ENCODE peak calls at places on chromosomes 7 and 10, in eight cellular contexts. F is colonic mucosa, Q is mesendoderm, M is trophoblast cell, G is HCT116, I is mammary epithelial cell, N is MM.1S, B is endodermal cell. R is an unnamed sample. For H3K4me1, the result is how much of the 10 kb centered on the place peaks cover.

GRCh38 chr10:4501306-4501705 is 324.7 kb upstream of the AKR1E2 start:
- DNase-seq in B (no peak), G (no peak), F (no peak), I (no peak), Q (no peak), M (no peak), N (no peak), R (no peak)

GRCh38 chr7:16586081-16586874 is 59.3 kb downstream of the ANKMY2 start:
- DNase-seq in Q (no peak), F (no peak), N (no peak), M (no peak), B (no peak), G (no peak), I (no peak), R (no peak)

GRCh38 chr7:82859106-82859850 is 303.4 kb downstream of the PCLO start:
- DNase-seq in F (no peak), B (no peak), I (peak), N (peak), G (no peak), Q (peak), M (no peak), R (peak)

GRCh38 chr10:86071758-86072157 is 294.8 kb downstream of the GRID1 start:
- DNase-seq in B (peak), Q (no peak), I (no peak), G (no peak), N (no peak), F (no peak), M (no peak), R (no peak)

GRCh38 chr7:8434290-8435002 is 1.0 kb downstream of the NXPH1 start:
- DNase-seq in B (peak), M (no peak), G (no peak), I (no peak), Q (peak), N (no peak), F (no peak), R (no peak)

GRCh38 chr7:87506243-87507180 is 31.0 kb upstream of the ABCB4 start:
- DNase-seq in M (no peak), N (peak), I (peak), B (no peak), G (peak), Q (no peak), F (no peak), R (peak)

GRCh38 chr10:10902951-10903350 is 114.7 kb upstream of the CELF2 start:
- DNase-seq in G (no peak), B (no peak), I (no peak), Q (no peak), F (no peak), N (no peak), M (no peak), R (no peak)

GRCh38 chr7:22576941-22577927 is 77.2 kb upstream of the STEAP1B start:
- DNase-seq in M (peak), G (no peak), N (no peak), I (peak), F (peak), B (no peak), Q (no peak), R (peak)

GRCh38 chr10:15245530-15245929 is 77.0 kb upstream of the NMT2 start:
- DNase-seq in B (peak), N (no peak), I (no peak), Q (peak), F (no peak), G (peak), M (no peak), R (no peak)

GRCh38 chr7:144824360-144824759 is 11.5 kb downstream of the TPK1 start:
- DNase-seq in F (no peak), Q (no peak), G (no peak), M (no peak), N (no peak), B (no peak), I (peak), R (peak)

GRCh38 chr7:16916111-16916639 is 34.4 kb upstream of the AGR3 start:
- DNase-seq in G (no peak), Q (peak), B (no peak), N (no peak), F (no peak), M (peak), I (peak), R (peak)

GRCh38 chr7:7948233-7948632 is 20.4 kb upstream of the GLCCI1 start:
- DNase-seq in I (no peak), M (no peak), Q (no peak), G (no peak), N (no peak), B (no peak), F (no peak), R (no peak)

GRCh38 chr10:36608251-36608650 is 517.1 kb upstream of the ANKRD30A start:
- DNase-seq in F (no peak), Q (no peak), G (no peak), I (no peak), N (no peak), B (no peak), M (no peak), R (peak)

GRCh38 chr10:122267849-122268737 is 3.0 kb upstream of the BTBD16 start:
- DNase-seq in I (peak), B (peak), F (peak), N (peak), G (peak), Q (peak), M (peak), R (no peak)

GRCh38 chr7:1237704-1238255 is 5.1 kb downstream of the UNCX start:
- DNase-seq in I (no peak), N (no peak), G (no peak), M (no peak), F (no peak), B (peak), Q (no peak), R (no peak)

GRCh38 chr10:124296121-124296812 is 122.5 kb downstream of the OAT start:
- DNase-seq in I (peak), G (no peak), F (no peak), Q (peak), M (no peak), B (peak), N (no peak), R (peak)

GRCh38 chr7:22116451-22117027 is 170.8 kb upstream of the CDCA7L start:
- DNase-seq in Q (peak), N (no peak), B (peak), M (no peak), G (no peak), I (no peak), F (no peak), R (peak)

GRCh38 chr7:150388709-150389531 is 9.8 kb downstream of the ZNF775 start:
- DNase-seq in B (peak), M (no peak), N (no peak), F (peak), I (no peak), Q (peak), G (no peak), R (peak)

GRCh38 chr10:87843714-87844113 is 19.6 kb downstream of the KLLN start:
- DNase-seq in G (no peak), N (no peak), I (no peak), Q (no peak), B (no peak), M (no peak), F (no peak), R (peak)

GRCh38 chr7:94375713-94376112 is 19.0 kb upstream of the COL1A2 start:
- DNase-seq in B (peak), M (no peak), N (no peak), G (no peak), F (no peak), Q (peak), I (peak), R (peak)

GRCh38 chr10:88657901-88658300 is 6.3 kb upstream of the LIPF start:
- DNase-seq in B (no peak), Q (no peak), F (no peak), N (no peak), G (no peak), M (peak), I (peak), R (peak)

GRCh38 chr7:77270081-77270480 is 70.5 kb upstream of the FGL2 start:
- DNase-seq in I (no peak), M (no peak), B (no peak), N (no peak), G (no peak), F (no peak), Q (no peak), R (peak)

GRCh38 chr7:89002942-89003618 is 207.5 kb upstream of the TEX47 start:
- DNase-seq in N (peak), B (no peak), G (no peak), F (no peak), M (no peak), Q (no peak), I (no peak), R (no peak)

DNA sequence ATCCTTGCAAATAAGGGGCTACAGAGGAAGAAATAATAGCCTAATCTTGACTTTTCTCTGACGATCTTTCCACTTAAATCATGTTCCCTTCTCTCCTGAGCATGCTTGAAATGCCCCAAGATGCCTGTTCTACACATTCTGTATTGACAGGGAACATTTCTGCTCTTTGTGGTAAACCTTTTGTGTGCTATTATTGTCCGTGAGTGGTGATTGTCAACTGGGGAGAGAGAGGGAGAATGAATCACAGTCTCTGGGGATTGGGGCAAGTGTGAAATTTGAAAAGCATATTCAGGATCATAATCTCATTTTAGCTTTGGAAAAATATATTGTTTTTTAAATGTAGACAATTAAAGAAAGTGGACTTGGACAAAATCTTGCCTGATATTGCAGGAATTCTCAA is 20.6 kb downstream of the UBTD1 start:
- DNase-seq in N (no peak), G (no peak), M (no peak), I (no peak), F (no peak), Q (no peak), B (no peak), R (peak)
- H3K4me1 ChIP-seq in N (under half), G (under half), M (under half), I (under half), F (under half), Q (under half), B (under half), R (under half)

GRCh38 chr7:2313450-2314208 is 612 bp downstream of the SNX8 start:
- DNase-seq in I (peak), M (no peak), G (no peak), F (peak), B (no peak), N (no peak), Q (peak), R (no peak)
- H3K27ac ChIP-seq in I (no peak), M (no peak), G (peak), F (peak), B (peak), N (no peak), Q (no peak), R (peak)

GRCh38 chr7:84638339-84638697 is 443.7 kb upstream of the SEMA3A start:
- DNase-seq in N (no peak), F (no peak), M (no peak), B (no peak), I (no peak), G (no peak), Q (no peak), R (no peak)
- H3K9ac ChIP-seq in N (no peak), F (no peak), M (no peak), B (peak), I (no peak), G (no peak), Q (no peak), R (no peak)

GRCh38 chr10:5587151-5588079 is 62.7 kb downstream of the CALML3 start:
- DNase-seq in Q (no peak), M (no peak), N (no peak), I (no peak), G (no peak), B (no peak), F (no peak), R (no peak)
- H3K4me1 ChIP-seq in Q (under half), M (half or more), N (under half), I (under half), G (under half), B (under half), F (under half), R (under half)

GRCh38 chr7:156903232-156903909 is 10.4 kb upstream of the LMBR1 start:
- DNase-seq in M (no peak), G (peak), N (no peak), Q (no peak), F (no peak), B (no peak), I (peak), R (peak)
- H3K27ac ChIP-seq in M (no peak), G (peak), N (no peak), Q (no peak), F (no peak), B (no peak), I (no peak), R (no peak)

DNA sequence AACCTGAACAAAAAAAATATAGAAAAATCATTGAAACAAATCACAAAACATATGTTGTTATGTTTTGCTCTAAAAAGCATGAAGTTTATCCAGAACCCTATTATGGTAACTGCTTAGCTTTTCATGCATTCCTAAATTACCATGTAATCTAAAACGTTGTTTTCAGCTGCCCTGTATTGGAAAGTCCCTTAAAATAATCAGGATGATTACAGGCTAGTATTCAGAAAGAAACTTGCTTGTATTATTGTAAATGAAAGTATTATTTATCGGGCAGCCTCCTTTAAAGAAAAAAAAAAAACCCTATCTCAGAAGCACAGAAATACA is 65.6 kb upstream of the ARID5B start:
- DNase-seq in N (no peak), G (no peak), Q (no peak), F (no peak), B (no peak), M (no peak), I (peak), R (peak)
- H3K9ac ChIP-seq in N (no peak), G (peak), Q (no peak), F (peak), B (no peak), M (no peak), I (no peak), R (no peak)

GRCh38 chr10:17649052-17649451 is 5.1 kb downstream of the STAM start:
- DNase-seq in N (no peak), I (no peak), M (no peak), Q (no peak), B (no peak), F (no peak), G (no peak), R (no peak)
- H3K4me1 ChIP-seq in N (under half), I (under half), M (under half), Q (under half), B (under half), F (under half), G (under half), R (under half)

GRCh38 chr7:85274452-85274851 is 87.6 kb upstream of the SEMA3D start:
- DNase-seq in F (no peak), N (no peak), B (no peak), M (no peak), Q (peak), G (no peak), I (no peak), R (no peak)

DNA sequence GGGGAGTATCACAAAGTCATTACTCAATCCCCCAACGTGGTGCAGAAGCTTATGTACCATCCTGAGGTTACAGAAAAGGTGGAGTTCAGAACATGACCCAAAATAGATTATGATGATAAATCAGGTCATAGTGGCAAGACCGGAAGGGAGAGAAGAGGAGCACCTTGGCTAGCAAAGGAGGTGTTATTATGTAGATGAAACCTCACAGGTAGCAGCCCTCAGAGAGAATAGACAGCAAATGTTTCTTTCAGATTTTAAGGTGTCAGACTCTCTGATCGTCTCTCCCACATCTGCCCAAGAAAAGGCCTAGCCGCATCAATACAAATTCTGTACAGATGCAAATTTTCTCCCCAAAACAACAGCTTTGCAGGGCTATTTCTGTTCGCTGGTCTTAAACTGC is 88.3 kb upstream of the SEMA3D start:
- DNase-seq in G (no peak), Q (peak), N (no peak), I (no peak), B (no peak), F (no peak), M (no peak), R (no peak)
- H3K27ac ChIP-seq in G (no peak), Q (no peak), N (no peak), I (no peak), B (no peak), F (no peak), M (no peak), R (no peak)

DNA sequence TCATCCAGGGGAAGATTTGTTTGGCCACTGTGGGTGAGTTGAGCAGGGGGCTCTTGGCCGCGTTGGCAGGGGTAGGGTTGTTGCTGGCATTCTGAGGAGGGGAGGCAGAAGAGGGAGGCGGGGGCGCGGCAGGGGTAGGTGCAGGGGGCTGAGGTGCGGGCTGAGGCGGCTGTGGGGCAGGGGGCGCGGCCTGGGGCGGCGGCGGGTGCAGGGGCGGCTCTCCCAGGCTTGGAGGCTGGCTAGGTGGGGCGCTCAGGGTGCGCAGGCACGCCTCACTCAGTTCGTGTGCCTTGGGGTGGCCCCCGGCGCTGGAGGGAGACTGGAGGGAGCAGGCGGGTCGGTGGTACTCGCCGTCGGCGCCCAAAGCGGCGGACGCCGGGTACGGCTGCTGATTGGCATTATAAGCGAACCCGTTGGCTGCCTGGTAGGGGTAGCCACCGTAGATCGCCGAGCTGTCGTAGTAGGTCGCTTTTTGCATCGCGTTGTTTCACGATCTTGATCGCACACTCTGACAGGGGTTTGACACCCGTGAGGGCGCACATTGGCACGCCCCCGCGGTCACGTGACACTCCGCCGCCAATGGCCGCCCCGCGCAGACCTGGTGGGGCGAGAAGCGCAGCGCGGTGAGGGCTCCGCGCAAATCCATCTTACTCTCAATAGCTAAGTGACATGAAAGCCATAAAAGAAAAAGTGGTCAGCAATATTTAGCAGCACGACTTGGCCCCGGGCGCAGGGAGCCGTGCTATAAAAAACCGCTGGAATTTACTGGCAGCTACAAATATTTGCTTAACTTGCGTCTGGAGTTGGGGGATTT is 7.9 kb upstream of the HOXA2 start:
- DNase-seq in I (peak), B (peak), G (no peak), N (no peak), F (peak), Q (peak), M (no peak), R (peak)
- H3K9ac ChIP-seq in I (peak), B (no peak), G (no peak), N (no peak), F (peak), Q (no peak), M (no peak), R (peak)

DNA sequence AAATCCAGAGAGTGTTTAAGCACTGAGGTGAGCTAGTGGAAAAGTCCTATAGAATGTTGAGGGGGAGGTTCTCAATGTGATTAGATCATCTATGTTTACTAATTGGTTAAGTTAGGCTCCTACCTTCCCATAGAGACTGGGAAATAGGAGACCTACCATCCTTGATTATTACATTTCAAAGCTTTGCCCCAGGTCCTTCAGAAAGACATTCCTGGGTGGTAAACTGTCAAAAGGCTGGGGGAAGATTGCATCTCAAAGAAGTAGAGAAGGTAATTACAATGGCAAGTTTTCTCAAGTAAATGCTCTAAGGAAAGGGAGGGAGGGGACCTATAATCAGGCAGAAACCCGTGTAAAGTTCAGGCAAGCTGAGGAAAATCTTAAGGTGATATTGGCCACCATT is 247.8 kb upstream of the SMIM30 start:
- DNase-seq in F (no peak), Q (peak), G (no peak), I (no peak), B (no peak), M (no peak), N (no peak), R (no peak)
- H3K4me1 ChIP-seq in F (under half), Q (under half), G (under half), I (under half), B (under half), M (under half), N (under half), R (under half)